ENCODE peak calls at places on chromosomes 11 and 22, in five cellular contexts. O, N, D, T and K are unnamed samples.

GRCh38 chr22:46941958-46942815 is 179.7 kb downstream of the TBC1D22A start:
- DNase-seq in T (no peak), N (no peak), O (no peak), D (no peak), K (no peak)

GRCh38 chr11:33387586-33387985 is 130.4 kb downstream of the HIPK3 start:
- DNase-seq in N (no peak), T (no peak), O (no peak), D (no peak), K (no peak)

GRCh38 chr11:132409591-132410375 is 1039.4 kb downstream of the NTM start:
- DNase-seq in D (no peak), O (no peak), N (no peak), T (no peak), K (no peak)

GRCh38 chr11:110425751-110426545 is 3.8 kb upstream of the FDX1 start:
- DNase-seq in D (no peak), N (no peak), T (no peak), O (no peak), K (no peak)

GRCh38 chr22:24443668-24444067 is 16.3 kb downstream of the ADORA2A start:
- DNase-seq in D (no peak), T (peak; percentile 18), O (no peak), N (no peak), K (no peak)

GRCh38 chr11:100831929-100832480 is 144.9 kb downstream of the ARHGAP42 start:
- DNase-seq in N (no peak), D (no peak), O (no peak), T (peak; percentile 69), K (no peak)

GRCh38 chr11:34114471-34114870 is 9.0 kb downstream of the NAT10 start:
- DNase-seq in D (no peak), N (no peak), O (no peak), T (no peak), K (no peak)

GRCh38 chr22:29691636-29692326 is 28.0 kb upstream of the CABP7 start:
- DNase-seq in D (no peak), N (no peak), O (no peak), T (no peak), K (no peak)

GRCh38 chr11:17774232-17775034 is 39.9 kb downstream of the KCNC1 start:
- DNase-seq in D (no peak), T (peak; percentile 36), O (no peak), N (no peak), K (peak; percentile 21)

GRCh38 chr22:39301926-39302325 is 17.5 kb downstream of the RPL3 start:
- DNase-seq in D (no peak), T (no peak), N (no peak), O (no peak), K (no peak)

GRCh38 chr11:114202011-114202609 is 94.1 kb upstream of the NNMT start:
- DNase-seq in D (no peak), O (no peak), N (no peak), T (no peak), K (no peak)

GRCh38 chr11:114199051-114199450 is 97.1 kb upstream of the NNMT start:
- DNase-seq in D (no peak), T (no peak), O (no peak), N (no peak), K (peak; percentile 26)

GRCh38 chr11:114200351-114200750 is 95.8 kb upstream of the NNMT start:
- DNase-seq in N (no peak), T (no peak), D (no peak), O (no peak), K (no peak)

GRCh38 chr11:114200785-114201184 is 95.4 kb upstream of the NNMT start:
- DNase-seq in O (no peak), T (no peak), D (no peak), N (no peak), K (no peak)

GRCh38 chr11:114201219-114201618 is 95.0 kb upstream of the NNMT start:
- DNase-seq in O (no peak), T (no peak), N (no peak), D (no peak), K (no peak)
- H3K4me1 ChIP-seq in O (peaks cover 44% of the 10 kb centered on the region), T (peaks cover 45% of the 10 kb centered on the region), N (no peaks in the 10 kb centered on the region), D (no peaks in the 10 kb centered on the region), K (peaks cover 16% of the 10 kb centered on the region)

GRCh38 chr11:86952221-86952875 is 2.8 kb downstream of the FZD4 start:
- DNase-seq in T (no peak), N (no peak), D (no peak), O (no peak), K (no peak)
- H3K4me3 ChIP-seq in T (peak overlapping the region; percentile 68), N (no peak overlapping the region), D (no peak overlapping the region), O (peak overlapping the region; percentile 99), K (peak overlapping the region; percentile 99)

GRCh38 chr11:44264761-44265160 is 45.2 kb downstream of the ALX4 start:
- DNase-seq in D (no peak), O (no peak), T (no peak), N (no peak), K (no peak)
- H3K4me1 ChIP-seq in D (no peaks in the 10 kb centered on the region), O (peaks cover 3% of the 10 kb centered on the region), T (no peaks in the 10 kb centered on the region), N (no peaks in the 10 kb centered on the region), K (no peaks in the 10 kb centered on the region)

GRCh38 chr11:118003456-118003855 is 17.3 kb downstream of the IL10RA start:
- DNase-seq in D (no peak), O (no peak), T (no peak), N (no peak), K (no peak)
- H3K4me3 ChIP-seq in D (no peak overlapping the region), O (no peak overlapping the region), T (no peak overlapping the region), N (no peak overlapping the region), K (no peak overlapping the region)

DNA sequence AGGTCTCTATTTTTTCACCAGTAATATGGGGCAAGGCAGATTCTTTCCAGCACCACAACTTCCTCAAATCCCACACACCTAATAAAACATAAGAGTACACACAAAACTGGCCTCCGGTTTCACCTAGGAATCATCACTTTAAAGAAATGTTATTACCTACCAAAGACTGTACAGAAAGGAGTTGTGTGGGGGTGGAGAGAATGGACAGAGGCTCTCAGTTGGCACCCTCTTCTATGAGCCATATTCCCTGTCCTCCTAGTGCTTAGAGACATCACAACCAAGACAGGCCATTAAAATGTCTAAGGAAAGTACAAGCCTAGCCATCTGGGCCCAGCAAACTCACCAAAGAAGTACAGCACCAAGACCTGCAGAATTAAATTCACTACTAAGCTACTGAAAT is 56.1 kb downstream of the RBFOX2 start:
- DNase-seq in T (no peak), D (no peak), N (no peak), O (no peak), K (no peak)
- H3K4me1 ChIP-seq in T (peaks cover 45% of the 10 kb centered on the region), D (peaks cover 22% of the 10 kb centered on the region), N (no peaks in the 10 kb centered on the region), O (peaks cover 60% of the 10 kb centered on the region), K (peaks cover 17% of the 10 kb centered on the region)

DNA sequence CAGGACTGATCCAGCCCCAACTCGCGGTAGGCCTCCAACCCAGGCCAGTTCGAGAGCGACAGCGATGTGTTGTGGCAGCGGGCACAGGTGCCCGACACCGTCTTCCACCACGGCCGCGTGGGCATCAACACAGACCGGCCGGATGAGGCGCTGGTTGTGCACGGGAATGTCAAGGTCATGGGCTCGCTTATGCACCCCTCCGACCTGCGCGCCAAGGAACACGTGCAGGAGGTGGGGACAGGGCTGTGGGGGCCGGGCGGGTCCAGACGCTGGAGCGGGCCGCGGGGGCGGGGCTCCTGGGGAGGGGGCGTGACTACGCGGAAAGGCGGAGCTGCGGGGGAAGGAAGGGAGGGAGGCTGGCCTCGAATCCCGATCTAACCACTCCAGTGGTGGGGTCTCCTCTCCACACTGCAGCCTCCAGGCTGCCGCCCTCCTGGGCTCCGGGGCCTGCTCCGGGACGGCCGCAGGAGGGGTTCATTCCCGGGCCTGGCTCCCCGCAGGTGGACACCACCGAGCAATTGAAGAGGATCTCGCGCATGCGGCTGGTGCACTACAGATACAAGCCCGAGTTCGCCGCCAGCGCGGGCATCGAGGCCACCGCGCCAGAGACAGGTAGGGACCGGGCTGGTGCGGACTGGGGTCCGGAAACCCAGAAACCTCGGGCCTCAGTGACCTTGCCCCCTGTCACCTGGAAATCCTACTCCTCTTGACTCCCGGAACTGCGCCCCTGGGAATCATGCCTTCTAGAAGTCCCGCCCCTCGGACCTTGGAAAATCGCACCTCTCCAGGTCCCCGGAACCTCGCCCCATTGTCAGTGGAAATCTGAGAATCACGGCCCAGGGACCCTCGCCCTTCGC is 14.9 kb downstream of the TMEM258 start:
- DNase-seq in T (no peak), D (no peak), O (no peak), N (peak; percentile 75), K (peak; percentile 92)
- H3K4me3 ChIP-seq in T (peak overlapping the region; percentile 41), D (no peak overlapping the region), O (no peak overlapping the region), N (peak overlapping the region; percentile 52), K (no peak overlapping the region)

GRCh38 chr11:48019597-48019996 is 39.2 kb downstream of the PTPRJ start:
- DNase-seq in T (no peak), D (no peak), O (no peak), N (no peak), K (no peak)
- H3K4me1 ChIP-seq in T (peaks cover 7% of the 10 kb centered on the region), D (peaks cover 76% of the 10 kb centered on the region), O (peaks cover 27% of the 10 kb centered on the region), N (peaks cover 56% of the 10 kb centered on the region), K (no peaks in the 10 kb centered on the region)

GRCh38 chr11:133953571-133953970 is 3.2 kb downstream of the IGSF9B start:
- DNase-seq in D (no peak), O (no peak), N (no peak), T (no peak), K (no peak)

GRCh38 chr11:133952199-133953190 is 4.3 kb downstream of the IGSF9B start:
- DNase-seq in N (no peak), D (no peak), T (no peak), O (no peak), K (no peak)

GRCh38 chr11:133948711-133949110 is 8.1 kb downstream of the IGSF9B start:
- DNase-seq in N (no peak), D (no peak), T (no peak), O (no peak), K (no peak)

GRCh38 chr11:133951484-133952198 is 5.1 kb downstream of the IGSF9B start:
- DNase-seq in O (no peak), N (no peak), D (no peak), T (no peak), K (no peak)

DNA sequence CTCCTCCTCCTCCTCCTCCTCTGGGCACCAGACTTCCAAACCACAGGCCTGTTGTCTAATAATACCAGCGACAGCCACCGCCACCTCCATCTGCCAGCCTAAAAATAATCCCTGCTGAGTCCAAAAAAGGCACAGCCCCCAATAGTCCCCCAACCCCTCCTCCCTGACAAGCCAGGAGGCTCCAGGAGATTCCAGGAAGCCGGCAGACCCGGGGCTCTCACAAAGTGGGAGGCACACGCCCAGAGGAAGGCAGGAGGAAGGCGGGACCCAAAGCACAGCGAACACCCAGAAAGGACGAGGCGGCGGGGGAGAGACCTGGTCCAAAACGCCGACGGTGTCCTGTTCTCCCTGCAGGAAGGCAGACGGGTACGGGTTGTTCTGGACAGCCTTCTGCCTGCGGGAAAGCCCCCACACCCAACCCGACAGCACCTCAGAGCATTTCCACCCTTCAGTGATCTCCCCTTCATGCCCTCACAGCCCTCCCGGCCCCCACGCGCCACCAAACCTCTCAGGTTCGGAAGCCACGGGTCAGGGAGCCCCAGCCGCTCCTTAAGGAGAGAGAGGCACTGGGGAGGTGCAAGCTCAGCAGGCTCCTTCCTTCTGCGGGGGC is 5.8 kb downstream of the IGSF9B start:
- DNase-seq in O (peak; percentile 62), D (no peak), T (no peak), N (no peak), K (no peak)
- H3K4me3 ChIP-seq in O (no peak overlapping the region), D (no peak overlapping the region), T (peak overlapping the region; percentile 22), N (no peak overlapping the region), K (peak overlapping the region; percentile 24)